ENCODE peak calls at places on chromosomes 16 and 17, in five cellular contexts. E, X, A, M and T are unnamed samples.

GRCh38 chr17:55763856-55764255 is 13.0 kb downstream of the PCTP start:
- DNase-seq in E (no peak), X (no peak), A (no peak), M (no peak), T (no peak)

GRCh38 chr17:44933824-44934744 is 13.5 kb downstream of the KIF18B start:
- DNase-seq in E (no peak), X (no peak), A (peak), M (no peak), T (peak)

GRCh38 chr17:50311483-50311882 is 34.4 kb upstream of the XYLT2 start:
- DNase-seq in E (no peak), X (no peak), A (no peak), M (no peak), T (no peak)

GRCh38 chr17:79707931-79708891 is 22.5 kb upstream of the ENPP7 start:
- DNase-seq in E (peak), X (no peak), A (no peak), M (peak), T (no peak)

GRCh38 chr17:77503293-77503655 is 362.5 kb downstream of the SEC14L1 start:
- DNase-seq in E (no peak), X (no peak), A (peak), M (no peak), T (no peak)

GRCh38 chr17:33240397-33240796 is 52.7 kb downstream of the ASIC2 start:
- DNase-seq in E (no peak), X (no peak), A (no peak), M (peak), T (no peak)

GRCh38 chr16:85497622-85498314 is 115.4 kb upstream of the GSE1 start:
- DNase-seq in E (no peak), X (no peak), A (no peak), M (no peak), T (no peak)

GRCh38 chr16:89407282-89407924 is 83.0 kb downstream of the ANKRD11 start:
- DNase-seq in E (peak), X (no peak), A (no peak), M (no peak), T (no peak)

GRCh38 chr17:30211371-30211770 is 24.1 kb downstream of the SLC6A4 start:
- DNase-seq in E (no peak), X (no peak), A (no peak), M (no peak), T (no peak)

GRCh38 chr17:63440127-63440769 is 5.9 kb downstream of the CYB561 start:
- DNase-seq in E (no peak), X (no peak), A (no peak), M (peak), T (no peak)

GRCh38 chr16:55526448-55526847 is 17.6 kb downstream of the LPCAT2 start:
- DNase-seq in E (no peak), X (no peak), A (no peak), M (no peak), T (no peak)

GRCh38 chr17:44222112-44222869 is 2.8 kb upstream of the UBTF start:
- DNase-seq in E (no peak), X (no peak), A (peak), M (peak), T (peak)

GRCh38 chr17:74818306-74818705 is 41.4 kb downstream of the GRIN2C start:
- DNase-seq in E (no peak), X (no peak), A (no peak), M (no peak), T (no peak)

GRCh38 chr17:511001-511690 is 158.5 kb upstream of the RPH3AL start:
- DNase-seq in E (no peak), X (peak), A (no peak), M (no peak), T (no peak)

GRCh38 chr17:57622886-57623433 is 122.1 kb downstream of the CCDC182 start:
- DNase-seq in E (no peak), X (no peak), A (no peak), M (peak), T (no peak)

GRCh38 chr17:34451313-34451712 is 88.3 kb upstream of the CCL1 start:
- DNase-seq in E (no peak), X (no peak), A (no peak), M (no peak), T (no peak)

GRCh38 chr16:2835638-2836493 is 5.8 kb downstream of the ZG16B start:
- DNase-seq in E (no peak), X (peak), A (no peak), M (no peak), T (no peak)

GRCh38 chr16:608019-608418 is 18.2 kb downstream of the RAB40C start:
- DNase-seq in E (no peak), X (no peak), A (no peak), M (no peak), T (no peak)

GRCh38 chr17:39757931-39758873 is 20.5 kb downstream of the GRB7 start:
- DNase-seq in E (peak), X (no peak), A (no peak), M (no peak), T (no peak)

GRCh38 chr16:27311449-27311831 is 2.3 kb upstream of the IL4R start:
- DNase-seq in E (no peak), X (no peak), A (peak), M (no peak), T (no peak)

GRCh38 chr16:2156025-2156848 is 655 bp downstream of the TRAF7 start:
- DNase-seq in E (no peak), X (no peak), A (no peak), M (no peak), T (no peak)

GRCh38 chr16:89918453-89919347 is at the start of gene MC1R:
- DNase-seq in E (no peak), X (no peak), A (peak), M (peak), T (no peak)

GRCh38 chr17:4836221-4836620 is 3.1 kb downstream of the MINK1 start:
- DNase-seq in E (no peak), X (no peak), A (no peak), M (no peak), T (no peak)

GRCh38 chr17:17060930-17061329 is 18.7 kb downstream of the MPRIP start:
- DNase-seq in E (no peak), X (no peak), A (peak), M (no peak), T (no peak)

GRCh38 chr17:44971776-44972483 is 3.8 kb upstream of the C1QL1 start:
- DNase-seq in E (no peak), X (no peak), A (no peak), M (no peak), T (no peak)

GRCh38 chr17:58277726-58278595 is 2.8 kb downstream of the MPO start:
- DNase-seq in E (no peak), X (no peak), A (no peak), M (no peak), T (no peak)

GRCh38 chr16:73125860-73126259 is 77.9 kb upstream of the ZFHX3 start:
- DNase-seq in E (no peak), X (peak), A (no peak), M (no peak), T (no peak)

GRCh38 chr16:79363484-79363883 is 237.1 kb downstream of the MAF start:
- DNase-seq in E (no peak), X (no peak), A (no peak), M (no peak), T (no peak)

GRCh38 chr17:50693041-50693682 is 14.6 kb downstream of the ANKRD40 start:
- DNase-seq in E (no peak), X (no peak), A (peak), M (no peak), T (no peak)

GRCh38 chr16:66226762-66227161 is 139.7 kb upstream of the CDH5 start:
- DNase-seq in E (no peak), X (no peak), A (peak), M (no peak), T (peak)

GRCh38 chr16:380837-381787 is 666 bp downstream of the PGAP6 start:
- DNase-seq in E (no peak), X (no peak), A (peak), M (peak), T (no peak)

GRCh38 chr17:41251261-41251660 is 1.8 kb downstream of the KRTAP9-4 start:
- DNase-seq in E (no peak), X (no peak), A (no peak), M (no peak), T (no peak)

GRCh38 chr17:45848868-45849535 is 4.3 kb downstream of the SPPL2C start:
- DNase-seq in E (no peak), X (no peak), A (no peak), M (no peak), T (no peak)